ENCODE peak calls at places on chromosomes 11 and 22, in ten cellular contexts. One of them, this sample, is unnamed.

GRCh38 chr22:26503758-26504157 is 8.5 kb downstream of the TFIP11 start:
- DNase-seq in Calu3: no peak
- DNase-seq in AG09309: no peak
- DNase-seq in fibroblast of mammary gland: no peak
- DNase-seq in cardiac muscle cell: no peak
- DNase-seq in activated B cell treated with CpG ODN at 0.5 μM for 24 hours: no peak
- DNase-seq in body of pancreas: no peak
- DNase-seq in RWPE1: no peak
- DNase-seq in breast epithelium: no peak
- DNase-seq in WTC11: no peak
- DNase-seq in this sample: no peak

GRCh38 chr11:92886243-92886905 is 83.1 kb upstream of the MTNR1B start:
- DNase-seq in Calu3: peak
- DNase-seq in AG09309: peak
- DNase-seq in fibroblast of mammary gland: peak
- DNase-seq in cardiac muscle cell: peak
- DNase-seq in activated B cell treated with CpG ODN at 0.5 μM for 24 hours: no peak
- DNase-seq in body of pancreas: peak
- DNase-seq in RWPE1: peak
- DNase-seq in breast epithelium: no peak
- DNase-seq in WTC11: peak
- DNase-seq in this sample: peak

GRCh38 chr11:15624701-15625100 is 510.0 kb downstream of the INSC start:
- DNase-seq in Calu3: no peak
- DNase-seq in AG09309: no peak
- DNase-seq in fibroblast of mammary gland: no peak
- DNase-seq in cardiac muscle cell: no peak
- DNase-seq in activated B cell treated with CpG ODN at 0.5 μM for 24 hours: no peak
- DNase-seq in body of pancreas: no peak
- DNase-seq in RWPE1: no peak
- DNase-seq in breast epithelium: no peak
- DNase-seq in WTC11: no peak
- DNase-seq in this sample: no peak

GRCh38 chr11:35042265-35042664 is 96.7 kb upstream of the CD44 start:
- DNase-seq in Calu3: no peak
- DNase-seq in AG09309: no peak
- DNase-seq in fibroblast of mammary gland: no peak
- DNase-seq in cardiac muscle cell: no peak
- DNase-seq in activated B cell treated with CpG ODN at 0.5 μM for 24 hours: no peak
- DNase-seq in body of pancreas: no peak
- DNase-seq in RWPE1: no peak
- DNase-seq in breast epithelium: no peak
- DNase-seq in WTC11: no peak
- DNase-seq in this sample: no peak

GRCh38 chr22:38228873-38229740 is 27.3 kb downstream of the MAFF start:
- DNase-seq in Calu3: peak
- DNase-seq in AG09309: peak
- DNase-seq in fibroblast of mammary gland: peak
- DNase-seq in cardiac muscle cell: no peak
- DNase-seq in activated B cell treated with CpG ODN at 0.5 μM for 24 hours: no peak
- DNase-seq in body of pancreas: peak
- DNase-seq in RWPE1: peak
- DNase-seq in breast epithelium: peak
- DNase-seq in WTC11: no peak
- DNase-seq in this sample: no peak

GRCh38 chr11:85889676-85890579 is 34.7 kb downstream of the CCDC83 start:
- DNase-seq in Calu3: peak
- DNase-seq in AG09309: peak
- DNase-seq in fibroblast of mammary gland: peak
- DNase-seq in cardiac muscle cell: no peak
- DNase-seq in activated B cell treated with CpG ODN at 0.5 μM for 24 hours: no peak
- DNase-seq in body of pancreas: no peak
- DNase-seq in RWPE1: peak
- DNase-seq in breast epithelium: no peak
- DNase-seq in WTC11: no peak
- DNase-seq in this sample: no peak

GRCh38 chr11:26753738-26754504 is 32.1 kb upstream of the SLC5A12 start:
- DNase-seq in Calu3: peak
- DNase-seq in AG09309: peak
- DNase-seq in fibroblast of mammary gland: peak
- DNase-seq in cardiac muscle cell: peak
- DNase-seq in activated B cell treated with CpG ODN at 0.5 μM for 24 hours: no peak
- DNase-seq in body of pancreas: peak
- DNase-seq in RWPE1: peak
- DNase-seq in breast epithelium: no peak
- DNase-seq in WTC11: peak
- DNase-seq in this sample: no peak

GRCh38 chr11:64516226-64516625 is 74.8 kb upstream of the SLC22A12 start:
- DNase-seq in Calu3: no peak
- DNase-seq in AG09309: no peak
- DNase-seq in fibroblast of mammary gland: no peak
- DNase-seq in cardiac muscle cell: no peak
- DNase-seq in activated B cell treated with CpG ODN at 0.5 μM for 24 hours: no peak
- DNase-seq in body of pancreas: no peak
- DNase-seq in RWPE1: no peak
- DNase-seq in breast epithelium: no peak
- DNase-seq in WTC11: no peak
- DNase-seq in this sample: no peak

GRCh38 chr11:14374922-14375630 is 16.1 kb upstream of the RRAS2 start:
- DNase-seq in Calu3: no peak
- DNase-seq in AG09309: no peak
- DNase-seq in fibroblast of mammary gland: no peak
- DNase-seq in cardiac muscle cell: no peak
- DNase-seq in activated B cell treated with CpG ODN at 0.5 μM for 24 hours: no peak
- DNase-seq in body of pancreas: no peak
- DNase-seq in RWPE1: no peak
- DNase-seq in breast epithelium: no peak
- DNase-seq in WTC11: peak
- DNase-seq in this sample: no peak
- TF ChIP-seq CTCF in Calu3: peak
- TF ChIP-seq CTCF in AG09309: peak
- TF ChIP-seq CTCF in fibroblast of mammary gland: peak
- TF ChIP-seq CTCF in cardiac muscle cell: peak
- TF ChIP-seq CTCF in activated B cell treated with CpG ODN at 0.5 μM for 24 hours: no peak
- TF ChIP-seq CTCF in body of pancreas: no peak
- TF ChIP-seq CTCF in RWPE1: no peak
- TF ChIP-seq CTCF in breast epithelium: no peak
- TF ChIP-seq CTCF in WTC11: peak
- TF ChIP-seq CTCF in this sample: no peak

GRCh38 chr22:21660904-21661303 is 4.9 kb upstream of the PPIL2 start:
- DNase-seq in Calu3: no peak
- DNase-seq in AG09309: no peak
- DNase-seq in fibroblast of mammary gland: no peak
- DNase-seq in cardiac muscle cell: no peak
- DNase-seq in activated B cell treated with CpG ODN at 0.5 μM for 24 hours: no peak
- DNase-seq in body of pancreas: no peak
- DNase-seq in RWPE1: no peak
- DNase-seq in breast epithelium: no peak
- DNase-seq in WTC11: no peak
- DNase-seq in this sample: no peak

GRCh38 chr22:21661991-21662390 is 3.8 kb upstream of the PPIL2 start:
- DNase-seq in Calu3: no peak
- DNase-seq in AG09309: no peak
- DNase-seq in fibroblast of mammary gland: no peak
- DNase-seq in cardiac muscle cell: no peak
- DNase-seq in activated B cell treated with CpG ODN at 0.5 μM for 24 hours: no peak
- DNase-seq in body of pancreas: no peak
- DNase-seq in RWPE1: no peak
- DNase-seq in breast epithelium: no peak
- DNase-seq in WTC11: no peak
- DNase-seq in this sample: no peak

GRCh38 chr22:21657020-21657360 is 8.8 kb upstream of the PPIL2 start:
- DNase-seq in Calu3: no peak
- DNase-seq in AG09309: no peak
- DNase-seq in fibroblast of mammary gland: no peak
- DNase-seq in cardiac muscle cell: no peak
- DNase-seq in activated B cell treated with CpG ODN at 0.5 μM for 24 hours: no peak
- DNase-seq in body of pancreas: no peak
- DNase-seq in RWPE1: no peak
- DNase-seq in breast epithelium: no peak
- DNase-seq in WTC11: no peak
- DNase-seq in this sample: no peak

GRCh38 chr22:21659864-21660525 is 5.8 kb upstream of the PPIL2 start:
- DNase-seq in Calu3: no peak
- DNase-seq in AG09309: no peak
- DNase-seq in fibroblast of mammary gland: no peak
- DNase-seq in cardiac muscle cell: no peak
- DNase-seq in activated B cell treated with CpG ODN at 0.5 μM for 24 hours: no peak
- DNase-seq in body of pancreas: no peak
- DNase-seq in RWPE1: no peak
- DNase-seq in breast epithelium: no peak
- DNase-seq in WTC11: no peak
- DNase-seq in this sample: no peak

DNA sequence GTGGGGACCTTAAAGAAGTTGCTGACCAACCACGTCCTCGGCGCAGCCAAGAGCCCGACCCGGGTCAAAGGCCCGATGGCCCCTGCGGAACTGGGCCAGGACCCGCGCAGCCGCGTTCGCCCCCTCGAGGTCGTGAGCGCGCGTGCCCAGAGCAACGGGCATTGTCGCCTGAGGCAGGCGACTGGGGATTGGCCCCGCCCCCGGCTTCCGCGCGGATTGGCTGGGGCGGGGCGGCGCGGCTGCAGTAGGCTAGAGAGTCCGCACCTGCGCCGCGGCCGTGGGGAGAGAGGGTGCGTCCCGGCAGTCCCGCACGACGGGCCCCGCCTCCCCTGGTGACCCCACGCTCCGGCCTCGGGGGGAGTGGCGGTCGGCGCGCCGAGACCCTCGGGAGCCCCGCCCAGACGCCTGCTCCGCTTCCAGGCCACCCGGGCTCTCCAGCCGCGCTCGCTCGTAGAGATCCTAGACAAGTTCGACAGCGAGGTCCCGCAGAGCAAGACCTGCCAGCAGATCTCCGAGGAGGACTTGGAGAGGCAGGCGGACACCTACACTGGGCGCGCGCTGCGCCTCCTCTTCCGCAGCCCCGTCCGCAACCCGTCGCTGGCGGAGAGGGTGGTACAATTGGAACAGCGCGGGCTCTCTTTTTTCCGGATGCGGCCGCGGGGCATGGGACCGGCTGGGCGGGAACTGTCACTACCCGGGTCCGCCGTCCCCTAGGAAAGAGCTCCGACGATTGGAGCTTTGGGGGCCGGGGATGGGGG is 8.3 kb upstream of the PPIL2 start:
- DNase-seq in Calu3: peak
- DNase-seq in AG09309: no peak
- DNase-seq in fibroblast of mammary gland: no peak
- DNase-seq in cardiac muscle cell: peak
- DNase-seq in activated B cell treated with CpG ODN at 0.5 μM for 24 hours: peak
- DNase-seq in body of pancreas: peak
- DNase-seq in RWPE1: peak
- DNase-seq in breast epithelium: no peak
- DNase-seq in WTC11: peak
- DNase-seq in this sample: no peak
- TF ChIP-seq CTCF in Calu3: peak
- TF ChIP-seq CTCF in AG09309: no peak
- TF ChIP-seq CTCF in fibroblast of mammary gland: no peak
- TF ChIP-seq CTCF in cardiac muscle cell: no peak
- TF ChIP-seq CTCF in activated B cell treated with CpG ODN at 0.5 μM for 24 hours: no peak
- TF ChIP-seq CTCF in body of pancreas: peak
- TF ChIP-seq CTCF in RWPE1: peak
- TF ChIP-seq CTCF in breast epithelium: no peak
- TF ChIP-seq CTCF in WTC11: no peak
- TF ChIP-seq CTCF in this sample: no peak

GRCh38 chr11:94648789-94649188 is 81.6 kb downstream of the PIWIL4 start:
- DNase-seq in Calu3: no peak
- DNase-seq in AG09309: no peak
- DNase-seq in fibroblast of mammary gland: no peak
- DNase-seq in cardiac muscle cell: no peak
- DNase-seq in activated B cell treated with CpG ODN at 0.5 μM for 24 hours: no peak
- DNase-seq in body of pancreas: no peak
- DNase-seq in RWPE1: no peak
- DNase-seq in breast epithelium: no peak
- DNase-seq in WTC11: no peak
- DNase-seq in this sample: no peak

GRCh38 chr11:94649925-94650623 is 82.9 kb downstream of the PIWIL4 start:
- DNase-seq in Calu3: no peak
- DNase-seq in AG09309: no peak
- DNase-seq in fibroblast of mammary gland: no peak
- DNase-seq in cardiac muscle cell: no peak
- DNase-seq in activated B cell treated with CpG ODN at 0.5 μM for 24 hours: no peak
- DNase-seq in body of pancreas: no peak
- DNase-seq in RWPE1: no peak
- DNase-seq in breast epithelium: no peak
- DNase-seq in WTC11: no peak
- DNase-seq in this sample: no peak

GRCh38 chr11:94650756-94651155 is 83.6 kb downstream of the PIWIL4 start:
- DNase-seq in Calu3: no peak
- DNase-seq in AG09309: peak
- DNase-seq in fibroblast of mammary gland: peak
- DNase-seq in cardiac muscle cell: no peak
- DNase-seq in activated B cell treated with CpG ODN at 0.5 μM for 24 hours: no peak
- DNase-seq in body of pancreas: peak
- DNase-seq in RWPE1: no peak
- DNase-seq in breast epithelium: no peak
- DNase-seq in WTC11: no peak
- DNase-seq in this sample: no peak

GRCh38 chr11:94649254-94649653 is 82.1 kb downstream of the PIWIL4 start:
- DNase-seq in Calu3: no peak
- DNase-seq in AG09309: no peak
- DNase-seq in fibroblast of mammary gland: no peak
- DNase-seq in cardiac muscle cell: no peak
- DNase-seq in activated B cell treated with CpG ODN at 0.5 μM for 24 hours: no peak
- DNase-seq in body of pancreas: no peak
- DNase-seq in RWPE1: no peak
- DNase-seq in breast epithelium: no peak
- DNase-seq in WTC11: no peak
- DNase-seq in this sample: no peak

DNA sequence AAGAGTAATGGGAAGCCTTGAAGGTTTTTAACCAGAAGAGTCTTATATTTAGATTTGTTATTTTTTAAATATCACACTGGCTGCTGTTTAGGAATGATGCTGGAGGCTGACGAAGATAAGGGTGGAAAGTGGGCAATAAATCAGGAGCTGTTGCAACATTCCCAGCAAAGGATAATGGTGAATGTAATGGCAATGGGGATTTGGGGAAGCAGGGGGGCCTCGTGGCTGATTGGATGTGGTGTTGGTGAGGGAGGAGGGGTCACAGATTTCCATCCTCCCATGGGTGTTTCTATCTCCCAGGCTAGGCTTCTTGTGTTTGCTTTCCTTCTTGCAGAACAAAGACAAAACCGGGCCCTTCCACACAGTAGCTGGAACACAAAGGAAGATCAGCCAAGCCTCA is 80.8 kb downstream of the PIWIL4 start:
- DNase-seq in Calu3: no peak
- DNase-seq in AG09309: no peak
- DNase-seq in fibroblast of mammary gland: peak
- DNase-seq in cardiac muscle cell: no peak
- DNase-seq in activated B cell treated with CpG ODN at 0.5 μM for 24 hours: no peak
- DNase-seq in body of pancreas: no peak
- DNase-seq in RWPE1: no peak
- DNase-seq in breast epithelium: no peak
- DNase-seq in WTC11: no peak
- DNase-seq in this sample: no peak
- TF ChIP-seq CTCF in Calu3: no peak
- TF ChIP-seq CTCF in AG09309: no peak
- TF ChIP-seq CTCF in fibroblast of mammary gland: no peak
- TF ChIP-seq CTCF in cardiac muscle cell: no peak
- TF ChIP-seq CTCF in activated B cell treated with CpG ODN at 0.5 μM for 24 hours: no peak
- TF ChIP-seq CTCF in body of pancreas: no peak
- TF ChIP-seq CTCF in RWPE1: no peak
- TF ChIP-seq CTCF in breast epithelium: no peak
- TF ChIP-seq CTCF in WTC11: no peak
- TF ChIP-seq CTCF in this sample: no peak

DNA sequence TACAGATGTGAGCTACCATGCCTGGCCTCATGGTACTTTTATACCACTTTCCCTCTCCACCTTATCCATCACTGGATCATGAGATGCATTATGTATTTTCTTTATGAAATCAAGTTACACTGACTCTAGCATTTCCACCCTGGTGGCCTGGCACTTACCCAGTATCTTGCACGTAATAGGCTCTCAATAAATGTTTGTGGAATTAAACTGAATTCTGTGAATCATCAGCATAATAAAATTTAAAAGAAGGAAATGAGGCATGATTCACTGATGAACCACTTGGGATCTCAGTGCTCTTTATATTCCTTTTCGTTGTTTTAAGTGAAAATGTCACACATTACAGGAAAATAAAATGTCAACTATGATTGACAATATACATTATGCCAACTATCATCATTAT is 25.1 kb downstream of the ADM start:
- DNase-seq in Calu3: no peak
- DNase-seq in AG09309: peak
- DNase-seq in fibroblast of mammary gland: peak
- DNase-seq in cardiac muscle cell: no peak
- DNase-seq in activated B cell treated with CpG ODN at 0.5 μM for 24 hours: no peak
- DNase-seq in body of pancreas: no peak
- DNase-seq in RWPE1: no peak
- DNase-seq in breast epithelium: no peak
- DNase-seq in WTC11: no peak
- DNase-seq in this sample: no peak
- TF ChIP-seq CTCF in Calu3: no peak
- TF ChIP-seq CTCF in AG09309: no peak
- TF ChIP-seq CTCF in fibroblast of mammary gland: no peak
- TF ChIP-seq CTCF in cardiac muscle cell: no peak
- TF ChIP-seq CTCF in activated B cell treated with CpG ODN at 0.5 μM for 24 hours: no peak
- TF ChIP-seq CTCF in body of pancreas: no peak
- TF ChIP-seq CTCF in RWPE1: no peak
- TF ChIP-seq CTCF in breast epithelium: no peak
- TF ChIP-seq CTCF in WTC11: no peak
- TF ChIP-seq CTCF in this sample: no peak

This sample was measured in mesothelial cell of epicardium.